ENCODE peak calls at places on chromosomes 3 and 15, in eight cellular contexts. T, P, E, I, L, U, V and G are unnamed samples.

GRCh38 chr3:187902938-187903337 is 157.7 kb upstream of the BCL6 start:
- DNase-seq in I (no peak), T (no peak), L (no peak), E (no peak), V (no peak), U (no peak), P (no peak), G (no peak)

GRCh38 chr3:150005243-150006102 is 34.8 kb upstream of the PFN2 start:
- DNase-seq in L (no peak), U (no peak), I (no peak), P (peak), E (no peak), V (no peak), T (no peak), G (no peak)

GRCh38 chr15:85005319-85005718 is 23.7 kb downstream of the PDE8A start:
- DNase-seq in V (no peak), U (no peak), E (no peak), I (no peak), L (no peak), T (no peak), P (no peak), G (no peak)

GRCh38 chr3:59791774-59792308 is 742.0 kb upstream of the CFAP20DC start:
- DNase-seq in I (no peak), V (no peak), T (no peak), E (no peak), P (no peak), U (no peak), L (no peak), G (no peak)

GRCh38 chr3:46926447-46926846 is 48.9 kb downstream of the PTH1R start:
- DNase-seq in P (no peak), T (no peak), E (no peak), I (no peak), U (no peak), L (no peak), V (no peak), G (peak)

GRCh38 chr15:77836116-77836798 is 203.5 kb upstream of the LINGO1 start:
- DNase-seq in L (no peak), V (peak), U (peak), P (peak), T (no peak), I (no peak), E (no peak), G (no peak)

GRCh38 chr3:106963446-106963845 is 413.8 kb upstream of the CCDC54 start:
- DNase-seq in E (no peak), V (no peak), T (no peak), I (no peak), L (no peak), P (peak), U (peak), G (no peak)

GRCh38 chr15:48040166-48040817 is 80.5 kb upstream of the SLC24A5 start:
- DNase-seq in E (peak), V (no peak), L (no peak), U (no peak), T (no peak), P (peak), I (no peak), G (no peak)

GRCh38 chr3:146246493-146246892 is 4.4 kb downstream of the PLSCR4 start:
- DNase-seq in L (no peak), T (no peak), I (no peak), U (no peak), P (no peak), V (no peak), E (no peak), G (no peak)

GRCh38 chr15:100759698-100760356 is 119.8 kb upstream of the ALDH1A3 start:
- DNase-seq in P (peak), L (no peak), V (no peak), I (no peak), T (no peak), E (no peak), U (no peak), G (peak)

GRCh38 chr3:62686916-62687315 is 188.3 kb downstream of the CADPS start:
- DNase-seq in U (no peak), V (no peak), T (no peak), I (no peak), P (no peak), E (no peak), L (no peak), G (no peak)

GRCh38 chr3:25520926-25521559 is 93.0 kb downstream of the RARB start:
- DNase-seq in T (no peak), L (no peak), V (no peak), U (no peak), I (no peak), P (no peak), E (no peak), G (no peak)

GRCh38 chr3:129486057-129487035 is 42.1 kb upstream of the RHO start:
- DNase-seq in L (no peak), E (no peak), T (no peak), P (peak), I (no peak), V (no peak), U (peak), G (no peak)

GRCh38 chr3:54053201-54053600 is 69.2 kb upstream of the CACNA2D3 start:
- DNase-seq in E (no peak), U (no peak), L (peak), V (no peak), I (peak), P (no peak), T (no peak), G (no peak)

GRCh38 chr3:184325269-184325668 is 10.9 kb downstream of the EIF4G1 start:
- DNase-seq in V (no peak), U (no peak), T (no peak), E (no peak), I (no peak), P (no peak), L (no peak), G (no peak)

GRCh38 chr3:115341208-115341607 is 194.1 kb upstream of the ZBTB20 start:
- DNase-seq in I (no peak), T (no peak), V (no peak), E (no peak), P (peak), U (no peak), L (no peak), G (no peak)

GRCh38 chr3:117553461-117553860 is 843.9 kb downstream of the TUSC7 start:
- DNase-seq in T (no peak), U (no peak), V (no peak), L (no peak), P (peak), E (no peak), I (no peak), G (no peak)

GRCh38 chr3:72798552-72799195 is 49.6 kb downstream of the SHQ1 start:
- DNase-seq in U (peak), I (no peak), V (no peak), L (no peak), P (peak), T (no peak), E (no peak), G (no peak)

GRCh38 chr3:169362872-169363271 is 300.6 kb downstream of the MECOM start:
- DNase-seq in I (no peak), L (no peak), T (no peak), U (no peak), P (no peak), E (no peak), V (no peak), G (no peak)

GRCh38 chr3:31946484-31947081 is 34.5 kb downstream of the OSBPL10 start:
- DNase-seq in P (no peak), T (no peak), V (no peak), U (no peak), I (peak), L (no peak), E (no peak), G (no peak)

GRCh38 chr3:105686324-105686897 is 182.4 kb downstream of the CBLB start:
- DNase-seq in T (no peak), E (no peak), I (no peak), U (no peak), P (no peak), L (no peak), V (no peak), G (no peak)

GRCh38 chr3:170815340-170815739 is 54.7 kb downstream of the RPL22L1 start:
- DNase-seq in P (peak), T (no peak), U (peak), L (peak), V (no peak), I (no peak), E (peak), G (no peak)

GRCh38 chr15:35874260-35874905 is 328.4 kb upstream of the DPH6 start:
- DNase-seq in U (no peak), L (no peak), E (no peak), V (no peak), T (no peak), I (no peak), P (peak), G (no peak)

GRCh38 chr3:191294291-191294690 is 34.9 kb upstream of the CCDC50 start:
- DNase-seq in U (no peak), T (no peak), I (no peak), L (no peak), V (no peak), P (no peak), E (no peak), G (no peak)

GRCh38 chr3:71063768-71064287 is 519.7 kb downstream of the FOXP1 start:
- DNase-seq in E (no peak), U (peak), T (peak), V (no peak), P (peak), L (peak), I (peak), G (no peak)

GRCh38 chr3:159441279-159441678 is 547.4 kb upstream of the IL12A start:
- DNase-seq in P (no peak), E (no peak), T (no peak), V (no peak), L (no peak), I (no peak), U (no peak), G (no peak)

GRCh38 chr3:157782236-157782635 is 279.0 kb upstream of the VEPH1 start:
- DNase-seq in V (no peak), E (no peak), I (no peak), T (no peak), P (no peak), U (no peak), L (no peak), G (no peak)

DNA sequence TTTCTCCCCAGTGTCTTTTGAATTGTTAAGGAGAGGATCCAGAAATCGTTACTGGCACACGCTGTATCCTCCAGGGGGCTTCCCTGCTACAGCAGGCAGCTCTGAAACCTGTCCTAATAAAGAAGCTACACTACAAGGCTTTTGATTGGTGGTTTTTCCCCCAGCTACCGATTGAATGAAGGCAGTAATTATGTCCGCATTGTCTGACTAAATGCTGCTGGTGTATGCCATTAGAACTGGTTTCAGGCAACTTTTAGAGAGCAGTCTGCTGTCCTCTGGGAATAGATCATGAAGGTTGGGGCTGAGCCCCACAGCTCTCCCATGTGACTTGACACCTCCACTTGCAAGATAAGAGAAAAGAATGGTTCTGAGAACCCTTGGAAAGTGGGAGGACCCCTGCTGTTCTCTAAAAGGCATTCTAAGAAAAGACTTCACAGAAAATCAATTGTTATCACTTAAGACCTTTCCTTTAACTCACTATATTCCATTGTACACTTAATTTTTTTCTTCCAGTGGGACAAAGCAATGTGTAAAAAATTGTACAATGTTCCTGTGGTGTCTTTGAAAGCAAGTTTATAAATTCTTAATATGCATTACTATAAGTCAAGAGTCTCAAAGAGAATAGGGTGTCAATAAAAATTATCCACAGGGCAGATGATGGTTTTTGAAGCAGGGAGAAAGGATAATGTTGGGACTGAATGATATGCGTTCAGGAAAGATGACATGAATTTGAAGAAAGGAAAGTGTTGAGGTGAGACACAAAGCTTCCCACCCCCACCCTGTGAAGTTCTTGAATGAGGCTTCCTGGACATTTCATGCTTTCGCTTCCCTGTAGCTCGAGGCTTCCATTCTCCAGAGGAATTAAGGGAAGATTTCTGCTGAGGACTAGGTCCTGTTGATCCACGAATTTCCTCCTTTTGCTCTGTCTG is 53.0 kb upstream of the DAZL start:
- DNase-seq in L (no peak), I (no peak), V (no peak), P (no peak), U (peak), T (no peak), E (no peak), G (no peak)
- TF ChIP-seq CTCF in L (no peak), I (peak), V (no peak), P (peak), U (peak), T (no peak), E (no peak), G (no peak)

GRCh38 chr3:133928136-133928893 is 32.6 kb upstream of the RAB6B start:
- DNase-seq in U (no peak), L (peak), P (no peak), E (no peak), V (no peak), I (no peak), T (no peak), G (no peak)
- H3K4me3 ChIP-seq in U (peak), L (no peak), P (no peak), E (peak), V (no peak), I (peak), T (no peak), G (no peak)

GRCh38 chr3:38834717-38835116 is 18.7 kb upstream of the SCN10A start:
- DNase-seq in E (no peak), U (no peak), I (no peak), V (no peak), L (no peak), T (no peak), P (no peak), G (no peak)
- H3K27ac ChIP-seq in E (no peak), U (no peak), I (no peak), V (no peak), L (no peak), T (no peak), P (peak), G (no peak)

DNA sequence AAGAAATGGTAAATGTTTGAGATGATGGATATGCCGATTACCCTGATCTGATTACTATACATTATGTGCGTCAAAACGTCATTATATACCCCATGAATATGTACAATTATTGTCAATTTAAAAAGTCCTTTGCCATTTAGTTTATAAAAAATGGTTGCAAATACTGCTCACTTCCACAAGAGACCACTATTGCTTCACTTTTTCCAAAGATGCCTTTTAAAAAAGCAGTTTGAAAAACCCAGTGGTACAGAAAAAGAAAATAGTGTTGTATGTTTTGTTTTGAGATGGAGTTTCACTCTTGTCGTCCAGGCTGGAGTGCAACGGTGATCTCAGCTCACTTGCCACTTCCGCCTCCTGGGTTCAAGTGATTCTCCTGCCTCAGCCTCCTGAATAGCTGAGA is 39.3 kb downstream of the EDEM1 start:
- DNase-seq in L (no peak), P (no peak), I (no peak), T (no peak), V (no peak), E (no peak), U (peak), G (no peak)
- TF ChIP-seq CTCF in L (no peak), P (peak), I (peak), T (no peak), V (peak), E (peak), U (peak), G (no peak)

GRCh38 chr3:179177611-179178010 is 29.5 kb downstream of the PIK3CA start:
- DNase-seq in I (no peak), U (no peak), P (no peak), T (no peak), V (no peak), E (no peak), L (no peak), G (no peak)

GRCh38 chr3:179181021-179181472 is 32.9 kb downstream of the PIK3CA start:
- DNase-seq in I (no peak), V (no peak), L (no peak), E (no peak), T (no peak), P (no peak), U (no peak), G (no peak)

GRCh38 chr3:179179979-179180758 is 32.0 kb downstream of the PIK3CA start:
- DNase-seq in L (no peak), V (no peak), I (no peak), U (no peak), E (no peak), P (no peak), T (no peak), G (no peak)

GRCh38 chr3:179181993-179182551 is 33.9 kb downstream of the PIK3CA start:
- DNase-seq in T (no peak), P (peak), L (no peak), I (no peak), E (no peak), U (no peak), V (no peak), G (no peak)

DNA sequence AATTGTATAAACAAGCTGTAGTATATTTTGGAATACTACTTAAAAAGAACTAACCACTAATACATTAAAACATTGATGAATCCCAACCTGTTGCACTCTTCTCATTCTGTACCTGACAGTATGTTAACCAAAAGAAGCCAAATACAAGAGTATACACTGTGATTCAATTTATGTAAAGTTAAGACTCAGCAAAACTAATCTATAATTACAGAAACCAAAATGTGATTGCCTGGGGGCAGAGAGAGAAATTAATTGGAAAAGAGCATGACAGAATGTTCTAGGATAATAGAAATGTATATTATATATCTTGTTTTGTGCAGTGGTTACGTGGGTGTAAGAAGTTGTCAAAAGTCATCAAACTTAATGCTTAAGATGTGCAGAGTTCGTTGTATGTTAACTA is 31.1 kb downstream of the PIK3CA start:
- DNase-seq in V (no peak), L (no peak), P (no peak), I (no peak), E (no peak), T (no peak), U (no peak), G (no peak)
- H3K4me3 ChIP-seq in V (no peak), L (no peak), P (no peak), I (no peak), E (no peak), T (no peak), U (no peak), G (no peak)